ENCODE peak calls at places on chromosomes 13 and 19, in eight cellular contexts. One of them, this sample, is unnamed.

GRCh38 chr13:80504453-80504852 is 163.5 kb upstream of the SPRY2 start:
- DNase-seq in body of pancreas: no peak
- DNase-seq in transverse colon: no peak
- DNase-seq in tibial nerve: no peak
- DNase-seq in upper lobe of left lung: no peak
- DNase-seq in heart left ventricle: no peak
- DNase-seq in H1: no peak
- DNase-seq in ovary: no peak
- DNase-seq in this sample: no peak

GRCh38 chr13:44259045-44260042 is 114.3 kb upstream of the SERP2 start:
- DNase-seq in heart left ventricle: peak
- DNase-seq in tibial nerve: peak
- DNase-seq in body of pancreas: peak
- DNase-seq in upper lobe of left lung: no peak
- DNase-seq in ovary: peak
- DNase-seq in H1: no peak
- DNase-seq in transverse colon: peak
- DNase-seq in this sample: no peak

GRCh38 chr19:33883869-33884519 is 87.3 kb downstream of the KCTD15 start:
- DNase-seq in heart left ventricle: peak
- DNase-seq in body of pancreas: peak
- DNase-seq in ovary: no peak
- DNase-seq in tibial nerve: no peak
- DNase-seq in upper lobe of left lung: no peak
- DNase-seq in H1: peak
- DNase-seq in transverse colon: no peak
- DNase-seq in this sample: peak

GRCh38 chr13:68428292-68428691 is 1198.2 kb upstream of the PCDH9 start:
- DNase-seq in transverse colon: no peak
- DNase-seq in body of pancreas: no peak
- DNase-seq in ovary: no peak
- DNase-seq in tibial nerve: no peak
- DNase-seq in upper lobe of left lung: no peak
- DNase-seq in H1: no peak
- DNase-seq in heart left ventricle: no peak
- DNase-seq in this sample: no peak

GRCh38 chr19:35136231-35136630 is 1.4 kb upstream of the LGI4 start:
- DNase-seq in heart left ventricle: no peak
- DNase-seq in upper lobe of left lung: no peak
- DNase-seq in H1: no peak
- DNase-seq in ovary: no peak
- DNase-seq in tibial nerve: no peak
- DNase-seq in body of pancreas: no peak
- DNase-seq in transverse colon: no peak
- DNase-seq in this sample: no peak

GRCh38 chr13:45796421-45796960 is 55.1 kb downstream of the SIAH3 start:
- DNase-seq in heart left ventricle: no peak
- DNase-seq in ovary: no peak
- DNase-seq in upper lobe of left lung: no peak
- DNase-seq in transverse colon: no peak
- DNase-seq in H1: no peak
- DNase-seq in body of pancreas: no peak
- DNase-seq in tibial nerve: no peak
- DNase-seq in this sample: no peak

GRCh38 chr19:5753743-5754142 is 30.8 kb downstream of the PRR22 start:
- DNase-seq in transverse colon: no peak
- DNase-seq in ovary: no peak
- DNase-seq in tibial nerve: no peak
- DNase-seq in H1: no peak
- DNase-seq in upper lobe of left lung: no peak
- DNase-seq in body of pancreas: no peak
- DNase-seq in heart left ventricle: no peak
- DNase-seq in this sample: no peak

GRCh38 chr13:85241045-85241444 is 558.2 kb downstream of the SLITRK6 start:
- DNase-seq in upper lobe of left lung: no peak
- DNase-seq in body of pancreas: no peak
- DNase-seq in transverse colon: no peak
- DNase-seq in heart left ventricle: no peak
- DNase-seq in ovary: no peak
- DNase-seq in H1: no peak
- DNase-seq in tibial nerve: no peak
- DNase-seq in this sample: no peak

GRCh38 chr13:27172495-27172842 is 858 bp upstream of the USP12 start:
- DNase-seq in tibial nerve: peak
- DNase-seq in heart left ventricle: no peak
- DNase-seq in body of pancreas: no peak
- DNase-seq in transverse colon: no peak
- DNase-seq in upper lobe of left lung: no peak
- DNase-seq in H1: no peak
- DNase-seq in ovary: no peak
- DNase-seq in this sample: no peak

GRCh38 chr13:50228527-50228926 is 213.3 kb downstream of the KCNRG start:
- DNase-seq in transverse colon: no peak
- DNase-seq in tibial nerve: no peak
- DNase-seq in upper lobe of left lung: peak
- DNase-seq in H1: no peak
- DNase-seq in ovary: no peak
- DNase-seq in body of pancreas: no peak
- DNase-seq in heart left ventricle: no peak
- DNase-seq in this sample: no peak

GRCh38 chr13:44191504-44192171 is 182.0 kb upstream of the SERP2 start:
- DNase-seq in transverse colon: peak
- DNase-seq in body of pancreas: peak
- DNase-seq in heart left ventricle: peak
- DNase-seq in upper lobe of left lung: no peak
- DNase-seq in H1: no peak
- DNase-seq in ovary: peak
- DNase-seq in tibial nerve: peak
- DNase-seq in this sample: no peak

GRCh38 chr19:55210120-55210493 is 806 bp upstream of the PTPRH start:
- DNase-seq in heart left ventricle: no peak
- DNase-seq in tibial nerve: no peak
- DNase-seq in body of pancreas: peak
- DNase-seq in ovary: no peak
- DNase-seq in upper lobe of left lung: no peak
- DNase-seq in transverse colon: no peak
- DNase-seq in H1: no peak
- DNase-seq in this sample: no peak

GRCh38 chr13:113736258-113736731 is 22.7 kb upstream of the TMEM255B start:
- DNase-seq in body of pancreas: no peak
- DNase-seq in H1: no peak
- DNase-seq in ovary: no peak
- DNase-seq in heart left ventricle: no peak
- DNase-seq in upper lobe of left lung: no peak
- DNase-seq in transverse colon: peak
- DNase-seq in tibial nerve: no peak
- DNase-seq in this sample: peak

GRCh38 chr13:52156724-52157251 is 2.6 kb downstream of the NEK3 start:
- DNase-seq in transverse colon: no peak
- DNase-seq in body of pancreas: no peak
- DNase-seq in ovary: no peak
- DNase-seq in heart left ventricle: no peak
- DNase-seq in tibial nerve: no peak
- DNase-seq in upper lobe of left lung: no peak
- DNase-seq in H1: no peak
- DNase-seq in this sample: no peak

GRCh38 chr13:28545583-28546333 is 50.8 kb upstream of the FLT1 start:
- DNase-seq in H1: no peak
- DNase-seq in ovary: no peak
- DNase-seq in tibial nerve: no peak
- DNase-seq in heart left ventricle: no peak
- DNase-seq in body of pancreas: no peak
- DNase-seq in upper lobe of left lung: no peak
- DNase-seq in transverse colon: peak
- DNase-seq in this sample: no peak

GRCh38 chr19:7637374-7638256 is 705 bp downstream of the STXBP2 start:
- DNase-seq in H1: no peak
- DNase-seq in body of pancreas: peak
- DNase-seq in tibial nerve: no peak
- DNase-seq in transverse colon: peak
- DNase-seq in upper lobe of left lung: peak
- DNase-seq in heart left ventricle: peak
- DNase-seq in ovary: no peak
- DNase-seq in this sample: peak
- TF ChIP-seq POLR2A in H1: peak
- TF ChIP-seq POLR2A in body of pancreas: no peak
- TF ChIP-seq POLR2A in tibial nerve: no peak
- TF ChIP-seq POLR2A in transverse colon: no peak
- TF ChIP-seq POLR2A in upper lobe of left lung: no peak
- TF ChIP-seq POLR2A in heart left ventricle: no peak
- TF ChIP-seq POLR2A in ovary: no peak
- TF ChIP-seq POLR2A in this sample: no peak

GRCh38 chr19:15456871-15457700 is 7.3 kb downstream of the RASAL3 start:
- DNase-seq in H1: peak
- DNase-seq in ovary: no peak
- DNase-seq in transverse colon: no peak
- DNase-seq in tibial nerve: no peak
- DNase-seq in body of pancreas: no peak
- DNase-seq in upper lobe of left lung: peak
- DNase-seq in heart left ventricle: no peak
- DNase-seq in this sample: no peak
- TF ChIP-seq POLR2A in H1: no peak
- TF ChIP-seq POLR2A in ovary: no peak
- TF ChIP-seq POLR2A in transverse colon: no peak
- TF ChIP-seq POLR2A in tibial nerve: no peak
- TF ChIP-seq POLR2A in body of pancreas: no peak
- TF ChIP-seq POLR2A in upper lobe of left lung: no peak
- TF ChIP-seq POLR2A in heart left ventricle: no peak
- TF ChIP-seq POLR2A in this sample: no peak

DNA sequence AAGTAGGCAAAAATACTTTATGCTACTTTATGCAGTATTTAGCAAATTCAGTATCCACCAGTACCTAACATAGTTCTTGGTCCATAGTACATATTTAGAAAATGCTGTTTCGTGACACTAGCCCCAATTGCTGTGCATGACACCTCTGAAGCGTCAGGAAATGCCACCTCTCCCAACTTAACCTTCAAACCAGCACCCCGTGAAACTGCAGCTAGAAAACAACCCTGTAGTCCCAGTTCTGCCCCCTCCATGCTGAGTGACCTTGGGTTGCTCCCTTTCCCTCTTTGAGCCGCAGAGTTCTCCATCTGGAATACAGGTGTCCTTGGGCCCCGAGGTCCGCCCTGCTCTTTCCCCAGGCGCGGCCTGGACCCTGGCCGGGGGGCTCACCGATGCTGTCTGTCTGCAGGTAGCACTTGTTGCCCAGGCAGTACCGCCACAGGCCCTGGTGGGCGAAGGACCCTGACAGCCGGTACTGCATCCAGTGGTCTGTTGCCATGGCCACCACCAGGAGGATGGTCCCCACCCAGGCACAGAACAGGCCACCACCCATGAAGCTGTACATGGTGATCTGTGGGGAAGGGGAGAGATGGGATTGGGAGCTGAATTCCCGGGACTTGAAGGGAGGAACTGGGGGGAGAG is 773 bp downstream of the LIM2 start:
- DNase-seq in heart left ventricle: no peak
- DNase-seq in upper lobe of left lung: peak
- DNase-seq in transverse colon: no peak
- DNase-seq in H1: no peak
- DNase-seq in body of pancreas: no peak
- DNase-seq in ovary: no peak
- DNase-seq in tibial nerve: no peak
- DNase-seq in this sample: peak
- TF ChIP-seq POLR2A in heart left ventricle: no peak
- TF ChIP-seq POLR2A in upper lobe of left lung: no peak
- TF ChIP-seq POLR2A in transverse colon: no peak
- TF ChIP-seq POLR2A in H1: no peak
- TF ChIP-seq POLR2A in body of pancreas: no peak
- TF ChIP-seq POLR2A in ovary: no peak
- TF ChIP-seq POLR2A in tibial nerve: no peak
- TF ChIP-seq POLR2A in this sample: no peak

GRCh38 chr19:29211562-29212416 is 1.2 kb downstream of the UQCRFS1 start:
- DNase-seq in tibial nerve: no peak
- DNase-seq in H1: no peak
- DNase-seq in heart left ventricle: no peak
- DNase-seq in transverse colon: peak
- DNase-seq in ovary: no peak
- DNase-seq in body of pancreas: no peak
- DNase-seq in upper lobe of left lung: no peak
- DNase-seq in this sample: no peak

GRCh38 chr19:29214411-29214810 is 1.5 kb upstream of the UQCRFS1 start:
- DNase-seq in transverse colon: no peak
- DNase-seq in heart left ventricle: no peak
- DNase-seq in H1: no peak
- DNase-seq in upper lobe of left lung: no peak
- DNase-seq in body of pancreas: no peak
- DNase-seq in ovary: no peak
- DNase-seq in tibial nerve: no peak
- DNase-seq in this sample: no peak

GRCh38 chr19:29215322-29215845 is 2.4 kb upstream of the UQCRFS1 start:
- DNase-seq in body of pancreas: no peak
- DNase-seq in tibial nerve: no peak
- DNase-seq in transverse colon: no peak
- DNase-seq in upper lobe of left lung: no peak
- DNase-seq in ovary: no peak
- DNase-seq in heart left ventricle: no peak
- DNase-seq in H1: no peak
- DNase-seq in this sample: no peak

GRCh38 chr19:29216021-29216420 is 3.1 kb upstream of the UQCRFS1 start:
- DNase-seq in transverse colon: no peak
- DNase-seq in heart left ventricle: no peak
- DNase-seq in body of pancreas: no peak
- DNase-seq in tibial nerve: no peak
- DNase-seq in ovary: no peak
- DNase-seq in H1: no peak
- DNase-seq in upper lobe of left lung: no peak
- DNase-seq in this sample: no peak

DNA sequence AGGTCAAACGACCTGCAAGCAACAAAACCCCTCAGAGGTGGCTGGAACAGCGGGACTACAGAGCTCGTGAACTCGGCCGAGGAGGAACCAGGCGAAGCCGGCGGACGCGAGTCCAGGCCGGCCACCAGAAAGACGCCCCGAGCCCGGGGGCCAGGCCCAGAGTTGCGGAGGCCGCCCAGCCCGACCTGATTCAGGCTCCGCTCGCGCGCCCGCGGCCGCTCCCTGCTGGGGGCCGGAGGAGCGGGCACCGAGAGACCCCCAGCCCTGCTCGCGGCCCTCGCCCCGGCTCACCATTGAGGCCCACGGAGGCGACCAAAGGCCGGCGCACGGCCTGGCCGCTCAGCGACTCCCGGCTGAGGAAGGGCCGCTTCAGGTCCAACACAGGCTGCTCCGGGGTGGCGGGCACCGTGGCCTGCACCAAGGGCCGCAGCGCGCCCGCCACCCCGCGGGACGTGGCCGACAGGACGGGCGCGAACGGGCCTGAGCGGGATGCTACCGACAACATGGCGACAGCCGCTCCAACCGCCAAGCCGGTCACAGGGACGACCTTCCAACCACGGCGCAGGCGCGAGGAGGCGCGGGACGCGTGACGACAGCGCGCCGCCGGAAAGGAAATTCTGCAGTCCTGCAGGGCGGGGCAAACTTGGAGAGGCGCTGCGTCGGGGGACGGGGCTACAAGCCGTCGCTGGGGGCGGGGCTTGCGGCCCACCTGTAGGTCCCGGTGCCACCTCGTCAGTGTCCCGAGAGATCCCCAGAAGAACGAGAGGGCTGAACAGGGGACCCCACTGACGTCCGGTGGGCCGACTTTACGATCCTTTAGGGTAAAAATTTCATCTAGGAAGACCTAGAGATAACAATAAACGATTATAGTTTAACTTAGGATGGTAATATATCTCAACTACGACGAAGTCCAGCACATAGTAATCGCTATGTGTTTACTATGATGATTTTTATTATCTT is at the start of gene UQCRFS1:
- DNase-seq in transverse colon: peak
- DNase-seq in tibial nerve: peak
- DNase-seq in body of pancreas: peak
- DNase-seq in upper lobe of left lung: peak
- DNase-seq in heart left ventricle: peak
- DNase-seq in ovary: peak
- DNase-seq in H1: peak
- DNase-seq in this sample: peak
- TF ChIP-seq POLR2A in transverse colon: peak
- TF ChIP-seq POLR2A in tibial nerve: peak
- TF ChIP-seq POLR2A in body of pancreas: peak
- TF ChIP-seq POLR2A in upper lobe of left lung: no peak
- TF ChIP-seq POLR2A in heart left ventricle: no peak
- TF ChIP-seq POLR2A in ovary: peak
- TF ChIP-seq POLR2A in H1: peak
- TF ChIP-seq POLR2A in this sample: no peak